ENCODE peak calls at places on chromosome 16, in nine cellular contexts. One of them, this sample, is unnamed.

GRCh38 chr16:15523939-15524338 is 89.6 kb downstream of the BMERB1 start:
- DNase-seq in endodermal cell: no peak
- DNase-seq in psoas muscle: no peak
- DNase-seq in IMR-90: peak
- DNase-seq in Peyer's patch: no peak
- DNase-seq in thoracic aorta: no peak
- DNase-seq in tibial nerve: no peak
- DNase-seq in breast epithelium: no peak
- DNase-seq in OCI-LY7: no peak
- DNase-seq in this sample: no peak

GRCh38 chr16:74257061-74257460 is 39.6 kb upstream of the PSMD7 start:
- DNase-seq in endodermal cell: no peak
- DNase-seq in psoas muscle: no peak
- DNase-seq in IMR-90: no peak
- DNase-seq in Peyer's patch: peak
- DNase-seq in thoracic aorta: no peak
- DNase-seq in tibial nerve: no peak
- DNase-seq in breast epithelium: no peak
- DNase-seq in OCI-LY7: peak
- DNase-seq in this sample: no peak

GRCh38 chr16:87457724-87458423 is 35.0 kb downstream of the ZCCHC14 start:
- DNase-seq in endodermal cell: peak
- DNase-seq in psoas muscle: no peak
- DNase-seq in IMR-90: peak
- DNase-seq in Peyer's patch: no peak
- DNase-seq in thoracic aorta: no peak
- DNase-seq in tibial nerve: no peak
- DNase-seq in breast epithelium: no peak
- DNase-seq in OCI-LY7: no peak
- DNase-seq in this sample: no peak

GRCh38 chr16:46947900-46948547 is 25.4 kb downstream of the DNAJA2 start:
- DNase-seq in endodermal cell: peak
- DNase-seq in psoas muscle: no peak
- DNase-seq in IMR-90: peak
- DNase-seq in Peyer's patch: no peak
- DNase-seq in thoracic aorta: no peak
- DNase-seq in tibial nerve: peak
- DNase-seq in breast epithelium: no peak
- DNase-seq in OCI-LY7: peak
- DNase-seq in this sample: no peak

GRCh38 chr16:88298882-88299745 is 83.6 kb upstream of the ZNF469 start:
- DNase-seq in endodermal cell: no peak
- DNase-seq in psoas muscle: peak
- DNase-seq in IMR-90: peak
- DNase-seq in Peyer's patch: no peak
- DNase-seq in thoracic aorta: no peak
- DNase-seq in tibial nerve: no peak
- DNase-seq in breast epithelium: no peak
- DNase-seq in OCI-LY7: no peak
- DNase-seq in this sample: no peak

GRCh38 chr16:79261461-79261860 is 339.1 kb downstream of the MAF start:
- DNase-seq in endodermal cell: peak
- DNase-seq in psoas muscle: peak
- DNase-seq in IMR-90: no peak
- DNase-seq in Peyer's patch: no peak
- DNase-seq in thoracic aorta: no peak
- DNase-seq in tibial nerve: no peak
- DNase-seq in breast epithelium: no peak
- DNase-seq in OCI-LY7: no peak
- DNase-seq in this sample: no peak

GRCh38 chr16:10744370-10745030 is 858 bp downstream of the NUBP1 start:
- DNase-seq in endodermal cell: no peak
- DNase-seq in psoas muscle: peak
- DNase-seq in IMR-90: peak
- DNase-seq in Peyer's patch: no peak
- DNase-seq in thoracic aorta: no peak
- DNase-seq in tibial nerve: no peak
- DNase-seq in breast epithelium: peak
- DNase-seq in OCI-LY7: no peak
- DNase-seq in this sample: no peak

GRCh38 chr16:27894441-27894840 is 169.1 kb downstream of the GSG1L start:
- DNase-seq in endodermal cell: no peak
- DNase-seq in psoas muscle: no peak
- DNase-seq in IMR-90: no peak
- DNase-seq in Peyer's patch: no peak
- DNase-seq in thoracic aorta: no peak
- DNase-seq in tibial nerve: no peak
- DNase-seq in breast epithelium: no peak
- DNase-seq in OCI-LY7: no peak
- DNase-seq in this sample: no peak

GRCh38 chr16:77457046-77457445 is 22.2 kb upstream of the ADAMTS18 start:
- DNase-seq in endodermal cell: no peak
- DNase-seq in psoas muscle: no peak
- DNase-seq in IMR-90: no peak
- DNase-seq in Peyer's patch: no peak
- DNase-seq in thoracic aorta: no peak
- DNase-seq in tibial nerve: no peak
- DNase-seq in breast epithelium: no peak
- DNase-seq in OCI-LY7: no peak
- DNase-seq in this sample: no peak

GRCh38 chr16:9518054-9518453 is 426.6 kb downstream of the HAPSTR1 start:
- DNase-seq in endodermal cell: no peak
- DNase-seq in psoas muscle: no peak
- DNase-seq in IMR-90: no peak
- DNase-seq in Peyer's patch: no peak
- DNase-seq in thoracic aorta: no peak
- DNase-seq in tibial nerve: no peak
- DNase-seq in breast epithelium: no peak
- DNase-seq in OCI-LY7: no peak
- DNase-seq in this sample: no peak

GRCh38 chr16:85916141-85916890 is 17.4 kb downstream of the IRF8 start:
- DNase-seq in endodermal cell: no peak
- DNase-seq in psoas muscle: no peak
- DNase-seq in IMR-90: no peak
- DNase-seq in Peyer's patch: no peak
- DNase-seq in thoracic aorta: no peak
- DNase-seq in tibial nerve: no peak
- DNase-seq in breast epithelium: no peak
- DNase-seq in OCI-LY7: no peak
- DNase-seq in this sample: no peak

GRCh38 chr16:72997141-72997542 is 50.8 kb downstream of the ZFHX3 start:
- DNase-seq in endodermal cell: no peak
- DNase-seq in psoas muscle: peak
- DNase-seq in IMR-90: peak
- DNase-seq in Peyer's patch: no peak
- DNase-seq in thoracic aorta: no peak
- DNase-seq in tibial nerve: peak
- DNase-seq in breast epithelium: no peak
- DNase-seq in OCI-LY7: no peak
- DNase-seq in this sample: no peak

GRCh38 chr16:21685034-21685455 is 21.3 kb downstream of the OTOA start:
- DNase-seq in endodermal cell: peak
- DNase-seq in psoas muscle: no peak
- DNase-seq in IMR-90: no peak
- DNase-seq in Peyer's patch: no peak
- DNase-seq in thoracic aorta: no peak
- DNase-seq in tibial nerve: no peak
- DNase-seq in breast epithelium: no peak
- DNase-seq in OCI-LY7: no peak
- DNase-seq in this sample: no peak

GRCh38 chr16:23917621-23918020 is 81.8 kb downstream of the PRKCB start:
- DNase-seq in endodermal cell: no peak
- DNase-seq in psoas muscle: no peak
- DNase-seq in IMR-90: no peak
- DNase-seq in Peyer's patch: no peak
- DNase-seq in thoracic aorta: no peak
- DNase-seq in tibial nerve: no peak
- DNase-seq in breast epithelium: no peak
- DNase-seq in OCI-LY7: no peak
- DNase-seq in this sample: no peak

GRCh38 chr16:17375388-17376304 is 95.1 kb downstream of the XYLT1 start:
- DNase-seq in endodermal cell: no peak
- DNase-seq in psoas muscle: no peak
- DNase-seq in IMR-90: no peak
- DNase-seq in Peyer's patch: no peak
- DNase-seq in thoracic aorta: no peak
- DNase-seq in tibial nerve: no peak
- DNase-seq in breast epithelium: no peak
- DNase-seq in OCI-LY7: peak
- DNase-seq in this sample: no peak

GRCh38 chr16:25198021-25198420 is 18.7 kb upstream of the AQP8 start:
- DNase-seq in endodermal cell: no peak
- DNase-seq in psoas muscle: no peak
- DNase-seq in IMR-90: peak
- DNase-seq in Peyer's patch: no peak
- DNase-seq in thoracic aorta: no peak
- DNase-seq in tibial nerve: no peak
- DNase-seq in breast epithelium: no peak
- DNase-seq in OCI-LY7: no peak
- DNase-seq in this sample: no peak

GRCh38 chr16:4361944-4362311 is 9.7 kb upstream of the VASN start:
- DNase-seq in endodermal cell: no peak
- DNase-seq in psoas muscle: no peak
- DNase-seq in IMR-90: no peak
- DNase-seq in Peyer's patch: no peak
- DNase-seq in thoracic aorta: no peak
- DNase-seq in tibial nerve: no peak
- DNase-seq in breast epithelium: no peak
- DNase-seq in OCI-LY7: no peak
- DNase-seq in this sample: no peak

GRCh38 chr16:59527206-59527997 is 793.3 kb upstream of the GOT2 start:
- DNase-seq in endodermal cell: no peak
- DNase-seq in psoas muscle: no peak
- DNase-seq in IMR-90: peak
- DNase-seq in Peyer's patch: no peak
- DNase-seq in thoracic aorta: no peak
- DNase-seq in tibial nerve: no peak
- DNase-seq in breast epithelium: no peak
- DNase-seq in OCI-LY7: no peak
- DNase-seq in this sample: no peak

GRCh38 chr16:50229149-50229726 is 37.1 kb upstream of the ADCY7 start:
- DNase-seq in endodermal cell: no peak
- DNase-seq in psoas muscle: no peak
- DNase-seq in IMR-90: no peak
- DNase-seq in Peyer's patch: no peak
- DNase-seq in thoracic aorta: no peak
- DNase-seq in tibial nerve: no peak
- DNase-seq in breast epithelium: no peak
- DNase-seq in OCI-LY7: no peak
- DNase-seq in this sample: no peak

GRCh38 chr16:872436-873242 is 72.1 kb upstream of the GNG13 start:
- DNase-seq in endodermal cell: no peak
- DNase-seq in psoas muscle: peak
- DNase-seq in IMR-90: no peak
- DNase-seq in Peyer's patch: no peak
- DNase-seq in thoracic aorta: no peak
- DNase-seq in tibial nerve: no peak
- DNase-seq in breast epithelium: no peak
- DNase-seq in OCI-LY7: no peak
- DNase-seq in this sample: no peak
- H3K27ac ChIP-seq in endodermal cell: no peak
- H3K27ac ChIP-seq in psoas muscle: no peak
- H3K27ac ChIP-seq in IMR-90: no peak
- H3K27ac ChIP-seq in Peyer's patch: no peak
- H3K27ac ChIP-seq in thoracic aorta: no peak
- H3K27ac ChIP-seq in tibial nerve: no peak
- H3K27ac ChIP-seq in breast epithelium: no peak
- H3K27ac ChIP-seq in OCI-LY7: no peak
- H3K27ac ChIP-seq in this sample: no peak

GRCh38 chr16:68267612-68268405 is 3.5 kb downstream of the SLC7A6 start:
- DNase-seq in endodermal cell: peak
- DNase-seq in psoas muscle: no peak
- DNase-seq in IMR-90: no peak
- DNase-seq in Peyer's patch: no peak
- DNase-seq in thoracic aorta: no peak
- DNase-seq in tibial nerve: no peak
- DNase-seq in breast epithelium: no peak
- DNase-seq in OCI-LY7: no peak
- DNase-seq in this sample: no peak
- H3K27ac ChIP-seq in endodermal cell: no peak
- H3K27ac ChIP-seq in psoas muscle: peak
- H3K27ac ChIP-seq in IMR-90: no peak
- H3K27ac ChIP-seq in Peyer's patch: no peak
- H3K27ac ChIP-seq in thoracic aorta: no peak
- H3K27ac ChIP-seq in tibial nerve: peak
- H3K27ac ChIP-seq in breast epithelium: no peak
- H3K27ac ChIP-seq in OCI-LY7: no peak
- H3K27ac ChIP-seq in this sample: no peak

DNA sequence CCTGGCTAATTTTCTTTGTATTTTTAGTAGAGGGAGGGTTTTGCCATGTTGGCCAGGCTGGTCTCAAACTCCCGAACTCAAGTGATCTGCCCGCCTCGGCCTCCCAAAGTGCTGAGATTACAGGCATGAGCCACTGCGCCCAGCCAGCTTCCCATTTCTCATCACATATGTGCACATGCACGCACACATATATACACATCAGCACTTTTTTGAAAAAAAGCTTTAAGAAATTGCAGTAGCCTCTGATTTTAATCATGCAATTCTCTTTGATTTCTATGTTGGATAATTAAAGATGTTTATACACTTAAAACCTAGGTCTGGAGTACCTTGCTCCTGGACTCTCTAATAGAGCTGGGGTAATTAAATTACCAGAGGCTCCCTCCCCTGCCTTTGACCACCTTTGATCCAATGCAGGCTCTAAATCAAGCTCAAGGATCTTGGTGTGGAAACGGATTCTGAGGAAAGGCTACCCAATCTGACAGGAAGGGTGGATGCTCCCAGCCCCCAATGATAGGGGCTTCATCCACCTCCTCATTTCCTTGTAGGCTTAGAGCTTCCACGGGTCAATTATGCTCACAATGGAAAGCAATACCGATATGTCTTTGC is 29.7 kb upstream of the GAN start:
- DNase-seq in endodermal cell: no peak
- DNase-seq in psoas muscle: no peak
- DNase-seq in IMR-90: no peak
- DNase-seq in Peyer's patch: no peak
- DNase-seq in thoracic aorta: no peak
- DNase-seq in tibial nerve: no peak
- DNase-seq in breast epithelium: no peak
- DNase-seq in OCI-LY7: no peak
- DNase-seq in this sample: no peak
- H3K27ac ChIP-seq in endodermal cell: no peak
- H3K27ac ChIP-seq in psoas muscle: no peak
- H3K27ac ChIP-seq in IMR-90: no peak
- H3K27ac ChIP-seq in Peyer's patch: no peak
- H3K27ac ChIP-seq in thoracic aorta: no peak
- H3K27ac ChIP-seq in tibial nerve: no peak
- H3K27ac ChIP-seq in breast epithelium: no peak
- H3K27ac ChIP-seq in OCI-LY7: no peak
- H3K27ac ChIP-seq in this sample: no peak

DNA sequence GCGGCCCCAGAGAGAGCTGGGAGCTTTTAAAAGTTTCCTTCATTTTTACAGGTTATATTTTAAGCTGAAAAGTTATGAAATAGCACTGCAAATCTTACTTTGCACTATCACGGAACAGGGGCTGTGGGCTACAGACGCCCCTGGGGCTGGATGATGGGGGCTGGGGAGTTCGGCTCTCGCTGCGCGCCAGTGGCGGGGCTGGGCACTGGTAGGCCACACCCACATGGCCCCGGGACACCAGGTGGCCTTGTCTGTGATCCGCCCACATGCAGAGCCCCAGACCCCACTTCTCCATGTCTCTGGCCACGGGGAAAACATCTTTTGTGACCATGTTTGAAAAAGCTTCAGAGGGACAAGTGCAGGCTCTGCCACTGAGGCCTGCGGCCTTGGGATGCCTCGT is 54.4 kb downstream of the LMF1 start:
- DNase-seq in endodermal cell: no peak
- DNase-seq in psoas muscle: no peak
- DNase-seq in IMR-90: no peak
- DNase-seq in Peyer's patch: no peak
- DNase-seq in thoracic aorta: no peak
- DNase-seq in tibial nerve: no peak
- DNase-seq in breast epithelium: no peak
- DNase-seq in OCI-LY7: no peak
- DNase-seq in this sample: no peak
- H3K27ac ChIP-seq in endodermal cell: no peak
- H3K27ac ChIP-seq in psoas muscle: no peak
- H3K27ac ChIP-seq in IMR-90: no peak
- H3K27ac ChIP-seq in Peyer's patch: no peak
- H3K27ac ChIP-seq in thoracic aorta: no peak
- H3K27ac ChIP-seq in tibial nerve: no peak
- H3K27ac ChIP-seq in breast epithelium: no peak
- H3K27ac ChIP-seq in OCI-LY7: no peak
- H3K27ac ChIP-seq in this sample: no peak

This sample was measured in caudate nucleus.